ENCODE peak calls at places on chromosome 22, in five cellular contexts. V is upper lobe of right lung, H is fibroblast of lung, U is GM23338, A is right atrium auricular region. K is an unnamed sample.

GRCh38 chr22:29071261-29072045 is 1.4 kb upstream of the KREMEN1 start:
- DNase-seq in V (peak), H (peak), U (peak), A (no peak), K (no peak)

GRCh38 chr22:34214372-34214771 is 294.1 kb upstream of the LARGE1 start:
- DNase-seq in V (no peak), H (no peak), U (no peak), A (no peak), K (no peak)

GRCh38 chr22:47307326-47307725 is 544.9 kb downstream of the TBC1D22A start:
- DNase-seq in V (no peak), H (peak), U (no peak), A (no peak), K (no peak)

GRCh38 chr22:48691431-48691851 is 1136.2 kb downstream of the BRD1 start:
- DNase-seq in V (no peak), H (no peak), U (no peak), A (no peak), K (no peak)

GRCh38 chr22:27110985-27111451 is 453.6 kb downstream of the MIAT start:
- DNase-seq in V (no peak), H (no peak), U (peak), A (no peak), K (peak)

GRCh38 chr22:31289335-31289734 is 3.0 kb downstream of the PIK3IP1 start:
- DNase-seq in V (no peak), H (no peak), U (no peak), A (no peak), K (no peak)

GRCh38 chr22:20579273-20580120 is 72.1 kb downstream of the MED15 start:
- DNase-seq in V (no peak), H (no peak), U (no peak), A (no peak), K (no peak)

GRCh38 chr22:27880778-27881394 is 38.2 kb downstream of the PITPNB start:
- DNase-seq in V (no peak), H (peak), U (peak), A (no peak), K (peak)

GRCh38 chr22:46626911-46627805 is 7.0 kb downstream of the GRAMD4 start:
- DNase-seq in V (no peak), H (no peak), U (peak), A (no peak), K (no peak)

GRCh38 chr22:20014526-20015186 is 2.0 kb downstream of the ARVCF start:
- DNase-seq in V (no peak), H (no peak), U (no peak), A (no peak), K (no peak)

GRCh38 chr22:46237453-46238158 is 12.5 kb downstream of the CDPF1 start:
- DNase-seq in V (no peak), H (no peak), U (no peak), A (no peak), K (no peak)

GRCh38 chr22:31586137-31586920 is 75.7 kb downstream of the PISD start:
- DNase-seq in V (no peak), H (peak), U (no peak), A (peak), K (no peak)

GRCh38 chr22:48948575-48949170 is 879.0 kb downstream of the BRD1 start:
- DNase-seq in V (peak), H (no peak), U (no peak), A (peak), K (no peak)

GRCh38 chr22:45538284-45538683 is 35.6 kb downstream of the FBLN1 start:
- DNase-seq in V (no peak), H (no peak), U (no peak), A (no peak), K (no peak)

GRCh38 chr22:19520566-19521305 is 3.5 kb downstream of the CLDN5 start:
- DNase-seq in V (peak), H (no peak), U (no peak), A (no peak), K (no peak)

GRCh38 chr22:41827671-41828070 is 5.2 kb upstream of the SREBF2 start:
- DNase-seq in V (no peak), H (peak), U (no peak), A (no peak), K (no peak)

GRCh38 chr22:43845981-43846380 is 16.3 kb downstream of the SULT4A1 start:
- DNase-seq in V (peak), H (no peak), U (no peak), A (no peak), K (no peak)

GRCh38 chr22:47366026-47366767 is 603.7 kb downstream of the TBC1D22A start:
- DNase-seq in V (no peak), H (no peak), U (no peak), A (no peak), K (peak)

GRCh38 chr22:37904572-37905533 is 1.2 kb upstream of the MICALL1 start:
- DNase-seq in V (no peak), H (peak), U (peak), A (peak), K (peak)
- H3K4me3 ChIP-seq in V (peak), H (peak), U (peak), A (peak), K (no peak)

DNA sequence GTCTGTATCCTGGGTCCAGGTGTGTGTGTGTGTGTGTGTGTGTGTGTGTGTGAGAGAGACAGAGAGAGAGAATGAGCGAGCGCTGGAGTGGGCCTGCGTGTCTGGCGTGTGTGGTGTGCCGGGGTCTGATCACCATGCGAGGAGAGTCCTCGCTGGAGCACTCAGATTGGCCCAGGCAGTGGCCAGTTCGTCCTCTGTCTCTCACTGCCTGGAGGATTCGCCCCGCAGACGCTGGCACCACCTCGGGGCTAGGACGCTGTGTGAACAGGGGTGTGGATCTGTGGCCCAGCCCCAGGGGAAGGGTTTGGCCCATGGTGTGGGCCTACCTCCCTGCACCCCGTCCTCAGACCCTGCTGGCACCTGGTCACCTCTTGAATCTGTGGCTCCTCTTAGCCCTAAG is 11.6 kb upstream of the CACNA1I start:
- DNase-seq in V (no peak), H (no peak), U (no peak), A (no peak), K (no peak)
- H3K4me3 ChIP-seq in V (no peak), H (no peak), U (no peak), A (no peak), K (no peak)

DNA sequence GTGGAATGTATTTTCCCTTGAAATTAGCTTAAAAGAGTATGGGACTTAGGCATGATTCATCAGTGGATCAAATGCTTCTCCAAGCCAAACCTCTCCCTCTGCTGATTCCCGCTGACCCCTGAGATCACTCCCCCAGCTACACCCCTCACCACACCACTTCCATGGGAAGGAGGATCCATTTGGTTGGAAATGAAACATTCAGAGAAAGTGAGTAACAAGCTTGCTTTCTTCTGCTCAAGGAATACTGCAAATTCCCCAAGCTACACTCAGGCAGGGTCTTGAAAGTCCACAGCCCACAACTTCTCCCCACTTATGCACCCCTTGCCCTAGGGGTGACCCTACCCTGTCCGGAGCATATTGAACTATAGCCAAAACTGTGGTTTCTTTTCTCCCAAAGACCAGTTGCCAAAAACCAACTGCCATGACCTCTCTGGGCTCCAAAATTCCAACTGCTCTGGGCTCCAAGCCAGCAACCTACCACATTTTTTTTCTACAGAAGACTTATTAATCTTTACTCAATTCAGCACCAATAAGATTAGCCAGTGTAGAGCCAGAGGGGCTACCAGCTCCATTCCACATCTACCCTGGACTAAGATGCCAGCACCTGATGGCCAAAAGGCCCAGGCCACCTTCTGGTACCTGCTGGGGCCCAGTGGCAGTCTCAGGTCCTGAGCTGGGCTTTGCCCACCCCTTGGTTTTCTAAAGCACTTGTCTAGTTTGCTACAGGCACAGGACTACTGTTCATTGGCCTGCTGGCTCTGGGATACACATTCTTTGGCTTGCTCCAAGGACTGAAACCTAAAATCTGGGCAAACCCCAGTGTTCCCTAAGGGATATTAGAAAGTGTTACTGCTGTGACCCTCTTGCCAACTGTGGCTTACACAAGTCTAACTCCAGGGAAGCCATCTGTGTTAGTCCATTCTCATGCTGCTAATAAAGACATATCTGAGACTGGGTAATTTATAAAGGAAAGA is 101.1 kb downstream of the MICAL3 start:
- DNase-seq in V (no peak), H (peak), U (no peak), A (no peak), K (no peak)
- H3K4me3 ChIP-seq in V (no peak), H (peak), U (peak), A (no peak), K (no peak)

DNA sequence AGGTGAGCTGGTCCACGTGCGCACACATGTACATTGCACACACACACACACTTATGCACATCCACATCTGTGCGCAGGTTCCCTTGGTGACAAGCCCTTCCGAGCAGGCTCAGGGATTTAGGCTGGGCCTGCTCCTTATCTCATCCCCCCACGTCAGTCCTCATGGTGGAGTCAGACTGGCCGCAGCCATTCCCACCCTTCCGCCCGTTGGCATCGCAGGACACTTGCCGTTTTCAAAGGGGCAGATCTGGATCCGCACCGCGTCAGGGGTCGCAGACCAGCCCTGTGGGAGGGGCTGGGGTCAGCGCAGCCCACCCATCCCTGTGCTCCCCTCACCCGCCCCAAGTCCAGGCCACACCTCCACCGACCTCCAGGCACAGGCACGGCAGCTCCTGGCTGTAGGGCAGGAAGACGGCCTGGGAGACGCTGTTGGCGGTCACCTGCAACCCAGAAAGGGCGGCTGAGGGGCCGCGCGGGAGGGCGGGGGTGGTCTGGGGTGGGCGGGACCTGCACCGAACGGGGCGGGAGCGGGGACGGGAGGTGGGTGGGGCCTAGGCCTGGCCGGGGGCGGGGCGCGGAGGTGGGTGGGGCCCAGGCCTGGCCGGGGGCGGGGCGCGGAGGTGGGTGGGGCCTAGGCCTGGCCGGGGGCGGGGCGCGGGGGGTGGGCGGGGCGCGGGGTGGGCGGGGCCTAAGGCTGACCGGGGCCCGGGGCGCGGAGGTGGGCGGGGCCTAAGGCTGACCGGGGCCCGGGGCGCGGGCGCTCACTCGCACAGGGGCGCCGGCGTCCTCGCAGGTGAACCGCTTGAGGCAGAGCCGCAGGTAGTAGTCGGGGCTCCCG is 13.3 kb downstream of the IL17REL start:
- DNase-seq in V (peak), H (no peak), U (peak), A (no peak), K (no peak)
- H3K4me3 ChIP-seq in V (no peak), H (no peak), U (peak), A (peak), K (no peak)

DNA sequence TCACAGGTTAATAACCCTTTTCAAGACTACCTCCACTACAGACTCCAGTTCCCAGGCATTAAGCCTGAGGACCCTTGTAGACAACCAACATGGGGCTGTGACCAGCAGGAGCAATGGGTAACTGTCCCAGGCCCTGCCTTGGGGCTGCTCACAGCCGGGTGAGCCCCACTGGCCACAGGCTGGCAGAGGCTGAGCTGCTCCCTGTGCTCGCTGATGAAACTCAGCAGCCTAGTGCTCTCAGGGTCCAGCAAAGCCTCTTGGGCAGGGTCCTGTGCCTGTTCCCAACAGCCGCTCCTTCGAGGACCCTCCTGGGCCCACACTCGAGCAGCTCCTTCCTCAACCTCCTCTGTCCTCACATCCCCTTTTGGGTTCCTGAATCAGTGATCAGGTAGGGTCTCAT is 99.8 kb downstream of the VPREB1 start:
- DNase-seq in V (no peak), H (no peak), U (no peak), A (no peak), K (no peak)
- H3K4me3 ChIP-seq in V (no peak), H (no peak), U (no peak), A (no peak), K (no peak)

GRCh38 chr22:30265851-30266444 is 703 bp downstream of the OSM start:
- DNase-seq in V (peak), H (no peak), U (no peak), A (no peak), K (no peak)
- H3K4me3 ChIP-seq in V (peak), H (no peak), U (no peak), A (peak), K (no peak)

GRCh38 chr22:23071163-23072034 is 1.1 kb downstream of the GNAZ start:
- DNase-seq in V (peak), H (no peak), U (no peak), A (no peak), K (no peak)
- H3K4me3 ChIP-seq in V (peak), H (no peak), U (peak), A (peak), K (peak)

GRCh38 chr22:25402501-25403283 is 161.8 kb upstream of the GRK3 start:
- DNase-seq in V (peak), H (peak), U (no peak), A (no peak), K (no peak)
- H3K4me3 ChIP-seq in V (peak), H (peak), U (peak), A (peak), K (no peak)

GRCh38 chr22:36334081-36334831 is 53.5 kb downstream of the MYH9 start:
- DNase-seq in V (no peak), H (no peak), U (peak), A (no peak), K (no peak)

GRCh38 chr22:36332623-36333331 is 55.0 kb downstream of the MYH9 start:
- DNase-seq in V (no peak), H (no peak), U (no peak), A (no peak), K (no peak)

GRCh38 chr22:36331912-36332622 is 55.7 kb downstream of the MYH9 start:
- DNase-seq in V (peak), H (peak), U (no peak), A (peak), K (peak)

GRCh38 chr22:36334838-36335603 is 52.7 kb downstream of the MYH9 start:
- DNase-seq in V (no peak), H (peak), U (no peak), A (no peak), K (no peak)

GRCh38 chr22:36333632-36334031 is 54.1 kb downstream of the MYH9 start:
- DNase-seq in V (no peak), H (no peak), U (no peak), A (no peak), K (no peak)
- H3K4me3 ChIP-seq in V (no peak), H (no peak), U (no peak), A (no peak), K (no peak)

GRCh38 chr22:50078246-50078645 is 7.0 kb downstream of the MLC1 start:
- DNase-seq in V (no peak), H (no peak), U (no peak), A (no peak), K (no peak)

GRCh38 chr22:50078761-50079160 is 6.5 kb downstream of the MLC1 start:
- DNase-seq in V (no peak), H (no peak), U (no peak), A (no peak), K (peak)

GRCh38 chr22:50081426-50082196 is 3.6 kb downstream of the MLC1 start:
- DNase-seq in V (no peak), H (no peak), U (no peak), A (no peak), K (no peak)

GRCh38 chr22:50082197-50082715 is 3.0 kb downstream of the MLC1 start:
- DNase-seq in V (no peak), H (no peak), U (no peak), A (no peak), K (no peak)

DNA sequence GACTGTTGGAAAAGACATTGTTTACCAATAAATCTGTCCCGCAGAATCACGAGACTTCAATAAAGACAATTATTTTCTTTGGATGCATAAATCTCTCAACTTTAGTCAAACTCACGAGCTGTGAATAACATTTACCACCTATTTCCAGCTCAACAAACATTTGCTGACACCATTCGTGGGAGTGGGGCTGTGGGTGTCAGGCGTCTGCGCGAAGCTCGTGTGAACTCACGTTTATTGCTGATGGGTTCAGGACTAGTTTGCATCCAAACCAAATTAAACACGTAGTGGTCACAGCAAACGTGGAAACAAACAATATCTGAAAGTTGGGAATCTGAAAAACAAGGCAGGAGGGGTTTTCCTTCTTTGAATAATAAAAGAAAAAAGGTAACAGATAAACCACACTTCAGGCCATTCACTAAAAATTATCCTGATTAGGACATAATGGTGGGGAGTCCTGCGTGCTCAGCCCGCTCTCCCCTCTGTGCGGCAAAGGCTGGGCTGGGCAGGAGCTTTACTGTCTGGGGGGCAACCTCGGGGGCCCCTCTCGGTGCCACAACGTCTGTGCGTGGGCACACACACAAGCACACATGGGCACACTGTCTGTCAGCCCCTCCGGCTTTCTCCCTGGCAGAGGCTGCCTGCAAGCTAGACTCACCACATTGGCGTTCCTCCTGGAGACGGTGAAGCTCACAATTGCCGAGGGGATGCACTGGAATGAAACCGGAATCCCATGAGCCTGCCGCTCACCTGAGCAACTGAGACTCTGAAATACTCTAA is 5.3 kb downstream of the MLC1 start:
- DNase-seq in V (no peak), H (no peak), U (no peak), A (no peak), K (no peak)
- H3K4me3 ChIP-seq in V (no peak), H (no peak), U (no peak), A (no peak), K (no peak)

K was measured in WERI-Rb-1.